ENCODE peak calls at places on chromosomes 12 and 14, in six cellular contexts. Q, X, H, S, O and R are unnamed samples.

GRCh38 chr14:102121567-102121966 is 18.1 kb upstream of the WDR20 start:
- DNase-seq in O (no peak), X (no peak), H (no peak), Q (no peak), S (no peak), R (no peak)

GRCh38 chr14:61444215-61444768 is 122.9 kb downstream of the PRKCH start:
- DNase-seq in S (no peak), X (no peak), H (no peak), Q (no peak), O (no peak), R (no peak)

GRCh38 chr12:120006248-120006975 is 17.4 kb downstream of the BICDL1 start:
- DNase-seq in S (no peak), Q (no peak), X (no peak), H (no peak), O (no peak), R (no peak)

GRCh38 chr12:49824886-49825285 is 3.3 kb downstream of the NCKAP5L start:
- DNase-seq in X (no peak), S (no peak), O (no peak), H (no peak), Q (no peak), R (no peak)

GRCh38 chr12:13595536-13596450 is 385.6 kb downstream of the GRIN2B start:
- DNase-seq in O (no peak), X (no peak), S (no peak), Q (no peak), H (peak), R (no peak)

GRCh38 chr12:98418357-98419075 is 96.9 kb upstream of the TMPO start:
- DNase-seq in Q (no peak), O (no peak), H (peak), X (no peak), S (peak), R (no peak)

GRCh38 chr14:67636361-67636919 is 16.7 kb downstream of the ARG2 start:
- DNase-seq in S (peak), Q (no peak), H (no peak), O (peak), X (no peak), R (no peak)

GRCh38 chr12:106648736-106649135 is 65.9 kb downstream of the RFX4 start:
- DNase-seq in Q (no peak), H (no peak), S (no peak), O (no peak), X (no peak), R (no peak)

GRCh38 chr12:52826611-52827498 is 7.3 kb downstream of the KRT79 start:
- DNase-seq in X (no peak), O (no peak), S (no peak), Q (peak), H (peak), R (no peak)

GRCh38 chr12:105192624-105193225 is 43.2 kb downstream of the APPL2 start:
- DNase-seq in O (no peak), X (no peak), S (no peak), Q (no peak), H (no peak), R (no peak)

GRCh38 chr14:30974628-30975027 is 50.8 kb upstream of the AP4S1 start:
- DNase-seq in O (no peak), H (no peak), Q (no peak), X (no peak), S (no peak), R (no peak)

GRCh38 chr14:31286456-31287293 is 79.1 kb upstream of the HECTD1 start:
- DNase-seq in H (no peak), S (peak), O (no peak), Q (peak), X (peak), R (peak)

GRCh38 chr12:121188227-121188626 is 21.7 kb upstream of the P2RX4 start:
- DNase-seq in X (no peak), S (no peak), Q (no peak), O (no peak), H (no peak), R (no peak)

GRCh38 chr12:116220756-116221155 is 56.7 kb downstream of the MED13L start:
- DNase-seq in H (no peak), X (no peak), S (no peak), Q (no peak), O (no peak), R (no peak)

GRCh38 chr14:41925409-41925808 is 318.7 kb downstream of the LRFN5 start:
- DNase-seq in O (no peak), X (no peak), H (no peak), Q (peak), S (no peak), R (peak)

GRCh38 chr12:49537709-49538601 is 875 bp upstream of the KCNH3 start:
- DNase-seq in S (peak), O (no peak), X (no peak), H (no peak), Q (no peak), R (no peak)

GRCh38 chr12:132559652-132560420 is 50.5 kb downstream of the LRCOL1 start:
- DNase-seq in Q (peak), O (no peak), S (peak), X (no peak), H (peak), R (peak)

GRCh38 chr14:34085695-34086094 is 134.8 kb upstream of the EGLN3 start:
- DNase-seq in Q (no peak), X (no peak), H (no peak), O (no peak), S (no peak), R (no peak)

GRCh38 chr12:110180591-110181005 is 56.4 kb downstream of the IFT81 start:
- DNase-seq in O (no peak), S (no peak), Q (no peak), H (no peak), X (no peak), R (no peak)

GRCh38 chr12:117012189-117012805 is 86.9 kb downstream of the TESC start:
- DNase-seq in O (no peak), X (no peak), S (no peak), H (no peak), Q (no peak), R (no peak)

GRCh38 chr12:47767197-47767724 is 5.8 kb upstream of the SLC48A1 start:
- DNase-seq in X (no peak), Q (peak), O (no peak), H (peak), S (peak), R (peak)

GRCh38 chr12:43338848-43339526 is 213.0 kb downstream of the ADAMTS20 start:
- DNase-seq in S (no peak), Q (peak), X (peak), H (peak), O (peak), R (peak)

GRCh38 chr14:56340921-56341320 is 222.7 kb downstream of the PELI2 start:
- DNase-seq in O (no peak), Q (no peak), H (no peak), S (no peak), X (no peak), R (no peak)

GRCh38 chr14:69921052-69921451 is 41.8 kb downstream of the SMOC1 start:
- DNase-seq in Q (no peak), X (no peak), H (no peak), S (no peak), O (no peak), R (no peak)

GRCh38 chr12:52171950-52172512 is 19.8 kb downstream of the KRT80 start:
- DNase-seq in H (no peak), Q (peak), X (no peak), S (peak), O (no peak), R (no peak)

GRCh38 chr12:17097674-17098073 is 491.7 kb upstream of the LMO3 start:
- DNase-seq in X (no peak), Q (no peak), H (no peak), O (no peak), S (peak), R (no peak)

GRCh38 chr14:68011629-68012028 is 192.1 kb downstream of the RAD51B start:
- DNase-seq in O (no peak), Q (no peak), H (no peak), S (no peak), X (no peak), R (no peak)

GRCh38 chr12:79883216-79883615 is 51.7 kb downstream of the PPP1R12A start:
- DNase-seq in X (no peak), Q (no peak), S (no peak), O (no peak), H (no peak), R (no peak)

GRCh38 chr12:122158700-122159285 is 15.2 kb downstream of the IL31 start:
- DNase-seq in Q (no peak), S (no peak), X (no peak), O (no peak), H (no peak), R (no peak)

GRCh38 chr14:32623300-32624093 is 294.4 kb downstream of the AKAP6 start:
- DNase-seq in H (no peak), X (no peak), Q (no peak), S (no peak), O (no peak), R (no peak)

GRCh38 chr14:89418452-89418851 is 1.4 kb upstream of the FOXN3 start:
- DNase-seq in H (no peak), S (no peak), O (no peak), X (no peak), Q (no peak), R (no peak)

GRCh38 chr14:50060871-50061663 is 55.3 kb downstream of the VCPKMT start:
- DNase-seq in H (no peak), O (no peak), S (peak), X (no peak), Q (peak), R (no peak)

GRCh38 chr14:94622653-94623421 is 10.6 kb downstream of the SERPINA3 start:
- DNase-seq in S (no peak), O (no peak), X (no peak), H (no peak), Q (no peak), R (no peak)

GRCh38 chr14:68937790-68938514 is 41.1 kb downstream of the ACTN1 start:
- DNase-seq in O (no peak), Q (no peak), H (no peak), S (no peak), X (no peak), R (no peak)

GRCh38 chr14:105366386-105367074 is 31.8 kb upstream of the TEX22 start:
- DNase-seq in H (no peak), O (no peak), S (no peak), X (no peak), Q (no peak), R (no peak)

GRCh38 chr12:94769040-94769420 is 118.7 kb upstream of the TMCC3 start:
- DNase-seq in S (no peak), X (no peak), O (peak), Q (no peak), H (no peak), R (no peak)

GRCh38 chr12:92506460-92506859 is 196.3 kb upstream of the PLEKHG7 start:
- DNase-seq in Q (no peak), H (no peak), X (no peak), S (no peak), O (no peak), R (no peak)

GRCh38 chr12:65319680-65320193 is 41.3 kb downstream of the MSRB3 start:
- DNase-seq in X (no peak), S (no peak), Q (peak), H (no peak), O (no peak), R (no peak)

GRCh38 chr14:53569471-53569870 is 387.2 kb downstream of the BMP4 start:
- DNase-seq in O (no peak), S (no peak), X (no peak), Q (no peak), H (no peak), R (no peak)
- TF ChIP-seq ZNF274 in O (no peak), S (no peak), X (no peak), Q (no peak), H (no peak), R (no peak)

DNA sequence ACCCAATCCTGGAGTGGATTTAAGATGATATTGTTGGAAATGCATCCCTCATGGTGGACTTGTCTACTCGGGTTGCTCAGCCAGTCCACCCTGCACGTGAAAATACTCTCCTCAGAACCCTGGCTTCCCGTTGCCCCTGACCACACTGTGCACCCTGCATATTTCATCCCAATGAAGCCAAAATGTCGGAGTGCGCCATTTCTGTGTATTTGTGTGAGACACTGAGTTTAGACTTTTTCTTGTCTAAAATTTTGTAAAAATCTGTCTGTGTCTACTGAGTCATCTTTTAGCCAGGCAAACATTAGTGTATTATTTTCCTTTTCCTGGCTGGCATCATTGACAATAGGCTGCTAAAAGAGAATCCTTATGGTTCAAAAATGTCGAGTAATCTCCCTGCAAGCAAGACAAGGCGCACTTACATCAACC is 485 bp upstream of the PNMA1 start:
- DNase-seq in Q (no peak), O (no peak), H (no peak), S (no peak), X (no peak), R (no peak)
- H3K4me3 ChIP-seq in Q (peak), O (peak), H (no peak), S (peak), X (peak), R (peak)

GRCh38 chr14:51732494-51733080 is 80.9 kb downstream of the FRMD6 start:
- DNase-seq in S (no peak), X (no peak), Q (no peak), O (no peak), H (no peak), R (no peak)

GRCh38 chr14:51735851-51736250 is 84.1 kb downstream of the FRMD6 start:
- DNase-seq in Q (peak), X (no peak), S (no peak), H (no peak), O (no peak), R (no peak)

GRCh38 chr14:51730674-51731073 is 79.0 kb downstream of the FRMD6 start:
- DNase-seq in X (no peak), O (no peak), Q (no peak), H (no peak), S (no peak), R (no peak)

GRCh38 chr14:51730094-51730493 is 78.4 kb downstream of the FRMD6 start:
- DNase-seq in H (no peak), X (no peak), S (no peak), Q (no peak), O (no peak), R (no peak)

GRCh38 chr14:51733147-51733546 is 81.4 kb downstream of the FRMD6 start:
- DNase-seq in S (no peak), H (no peak), X (no peak), Q (no peak), O (no peak), R (no peak)
- TF ChIP-seq ZNF274 in S (no peak), H (no peak), X (no peak), Q (no peak), O (no peak), R (no peak)

GRCh38 chr14:104172349-104172748 is 34.0 kb downstream of the KIF26A start:
- DNase-seq in X (no peak), S (no peak), Q (no peak), H (no peak), O (no peak), R (no peak)

GRCh38 chr14:104172880-104173279 is 34.5 kb downstream of the KIF26A start:
- DNase-seq in S (no peak), O (no peak), X (no peak), H (no peak), Q (no peak), R (no peak)

GRCh38 chr14:104171948-104172347 is 33.6 kb downstream of the KIF26A start:
- DNase-seq in S (no peak), O (no peak), X (no peak), H (no peak), Q (no peak), R (no peak)

GRCh38 chr14:104169765-104170113 is 31.4 kb downstream of the KIF26A start:
- DNase-seq in X (no peak), Q (no peak), O (no peak), H (no peak), S (no peak), R (no peak)

DNA sequence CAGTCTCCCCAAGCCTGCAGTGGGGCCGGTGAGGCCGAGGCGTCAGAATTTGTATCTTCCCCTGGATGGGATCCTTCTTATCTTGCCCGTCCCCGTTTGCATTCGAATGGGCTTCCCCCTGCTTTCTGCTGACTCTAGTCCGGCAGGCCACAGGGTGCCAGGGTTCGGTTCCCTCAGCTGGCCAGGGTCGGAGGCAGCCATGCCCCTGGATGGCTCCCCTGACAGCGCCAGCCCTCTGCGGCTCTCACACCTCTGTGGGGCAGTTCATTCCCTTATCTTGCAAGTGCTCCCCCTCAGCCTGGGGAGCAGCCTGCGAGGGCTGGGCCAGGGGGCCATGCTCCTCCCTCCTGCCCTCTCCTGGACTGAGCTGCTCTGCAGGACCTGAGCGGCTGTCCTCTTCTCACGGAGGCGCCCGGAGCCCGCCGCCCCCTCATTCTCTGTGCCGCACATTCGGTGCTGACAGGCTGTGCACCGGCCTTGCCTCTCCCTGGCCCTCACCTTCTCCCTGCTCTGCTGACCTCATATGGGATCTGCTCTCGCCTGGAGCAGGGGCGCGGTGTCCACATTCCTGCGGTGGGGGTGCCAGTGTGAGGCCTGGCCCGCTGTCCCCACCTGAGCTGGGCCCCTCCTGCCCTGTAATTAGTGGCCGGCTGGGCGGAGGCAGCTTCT is 32.8 kb downstream of the KIF26A start:
- DNase-seq in O (no peak), H (no peak), X (peak), Q (no peak), S (peak), R (no peak)
- H3K4me3 ChIP-seq in O (no peak), H (no peak), X (no peak), Q (no peak), S (no peak), R (no peak)

GRCh38 chr12:108289342-108290131 is 49.6 kb downstream of the CMKLR1 start:
- DNase-seq in O (no peak), Q (no peak), H (no peak), X (no peak), S (no peak), R (no peak)
- TF ChIP-seq ZNF274 in O (no peak), Q (no peak), H (no peak), X (no peak), S (no peak), R (no peak)

DNA sequence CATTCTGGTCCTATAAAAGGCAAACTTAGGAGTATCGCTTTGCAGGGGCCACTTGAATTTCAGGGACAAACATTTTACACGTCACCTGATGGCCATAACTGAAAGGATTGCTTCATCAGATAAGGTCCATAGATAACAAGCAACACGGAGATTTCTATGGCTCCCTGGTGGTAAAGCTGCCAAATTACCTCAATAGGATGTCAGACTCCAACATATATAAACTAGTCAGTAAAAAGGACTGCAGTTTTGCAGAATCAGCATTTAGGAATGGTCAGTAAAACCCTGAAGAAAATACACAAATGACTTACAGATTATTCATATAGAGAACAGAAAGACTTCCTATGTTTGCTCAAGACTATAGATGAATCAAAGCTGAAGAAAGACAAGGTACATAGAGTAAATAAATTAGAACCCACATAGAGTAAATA is 66.1 kb upstream of the GRIP1 start:
- DNase-seq in S (no peak), X (no peak), Q (no peak), O (no peak), H (no peak), R (no peak)
- H3K4me3 ChIP-seq in S (no peak), X (no peak), Q (no peak), O (no peak), H (no peak), R (no peak)

GRCh38 chr12:57175428-57176138 is 28.2 kb upstream of the LRP1-AS start:
- DNase-seq in X (peak), S (peak), H (peak), O (no peak), Q (peak), R (peak)
- TF ChIP-seq ZNF274 in X (no peak), S (no peak), H (no peak), O (no peak), Q (no peak), R (no peak)

GRCh38 chr12:102961488-102961801 is 4.0 kb downstream of the ASCL1 start:
- DNase-seq in S (no peak), H (no peak), Q (no peak), O (no peak), X (no peak), R (no peak)
- H3K4me3 ChIP-seq in S (no peak), H (no peak), Q (no peak), O (no peak), X (no peak), R (no peak)

GRCh38 chr14:64060648-64061096 is 207.9 kb downstream of the SYNE2 start:
- DNase-seq in S (peak), X (peak), O (no peak), H (peak), Q (peak), R (peak)
- TF ChIP-seq ZNF274 in S (no peak), X (no peak), O (no peak), H (no peak), Q (no peak), R (no peak)

DNA sequence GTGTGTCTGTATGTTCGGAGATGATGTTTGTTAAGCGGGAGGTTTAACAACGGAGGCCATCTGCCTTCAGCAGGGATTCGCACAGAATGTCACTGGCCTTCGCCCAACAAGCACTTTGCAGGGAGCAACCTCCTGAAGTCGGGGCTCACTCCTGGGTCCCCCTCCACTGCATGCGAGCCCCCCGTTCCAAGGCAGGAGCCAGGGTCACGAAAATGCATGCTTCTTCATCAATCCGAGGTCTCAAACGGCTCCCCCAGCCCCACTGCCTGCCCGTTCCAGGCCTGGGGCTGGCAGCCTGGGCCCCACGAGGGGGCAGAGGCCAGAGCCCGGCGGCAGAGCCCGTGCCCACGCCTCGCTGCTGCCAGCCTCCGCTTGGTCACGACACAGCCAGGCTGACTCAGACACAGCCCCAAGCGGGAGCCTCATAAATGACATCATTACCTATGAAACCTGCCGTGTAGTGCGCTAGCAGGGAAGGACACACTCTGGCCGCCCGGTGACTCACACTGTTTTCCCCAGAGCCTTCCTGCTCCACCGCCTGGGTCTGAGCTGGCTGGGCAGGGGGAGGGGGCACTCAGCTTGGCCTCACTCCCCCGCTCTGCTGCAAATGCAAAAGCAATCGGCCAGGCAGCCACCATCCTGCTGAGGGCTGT is 169.5 kb upstream of the RTL1 start:
- DNase-seq in X (peak), S (peak), O (no peak), Q (peak), H (peak), R (peak)
- H3K4me3 ChIP-seq in X (peak), S (no peak), O (no peak), Q (no peak), H (peak), R (peak)